ENCODE peak calls at places on chromosomes 12 and 14, in seven cellular contexts. One of them, this sample, is unnamed.

GRCh38 chr12:27332407-27333310 is at the start of gene BMAL2:
- DNase-seq in naive B cell: peak; percentile 40
- DNase-seq in ACHN: peak; percentile 80
- DNase-seq in gastrocnemius medialis: no peak
- DNase-seq in effector memory CD8-positive, alpha-beta T cell: no peak
- DNase-seq in activated T-cell treated with anti-CD3 and anti-CD28 coated beads, Interleukin-2, amount 50 U/mL, for 24 hours: peak; percentile 69
- DNase-seq in GM12865: peak; percentile 79
- DNase-seq in this sample: peak; percentile 44

GRCh38 chr12:96225003-96225855 is 31.1 kb downstream of the ELK3 start:
- DNase-seq in naive B cell: no peak
- DNase-seq in ACHN: no peak
- DNase-seq in gastrocnemius medialis: no peak
- DNase-seq in effector memory CD8-positive, alpha-beta T cell: no peak
- DNase-seq in activated T-cell treated with anti-CD3 and anti-CD28 coated beads, Interleukin-2, amount 50 U/mL, for 24 hours: no peak
- DNase-seq in GM12865: no peak
- DNase-seq in this sample: no peak

GRCh38 chr12:16581416-16581815 is 24.5 kb downstream of the LMO3 start:
- DNase-seq in naive B cell: no peak
- DNase-seq in ACHN: no peak
- DNase-seq in gastrocnemius medialis: no peak
- DNase-seq in effector memory CD8-positive, alpha-beta T cell: no peak
- DNase-seq in activated T-cell treated with anti-CD3 and anti-CD28 coated beads, Interleukin-2, amount 50 U/mL, for 24 hours: no peak
- DNase-seq in GM12865: no peak
- DNase-seq in this sample: no peak

GRCh38 chr12:85277900-85278597 is 2.0 kb upstream of the ALX1 start:
- DNase-seq in naive B cell: no peak
- DNase-seq in ACHN: no peak
- DNase-seq in gastrocnemius medialis: no peak
- DNase-seq in effector memory CD8-positive, alpha-beta T cell: no peak
- DNase-seq in activated T-cell treated with anti-CD3 and anti-CD28 coated beads, Interleukin-2, amount 50 U/mL, for 24 hours: no peak
- DNase-seq in GM12865: no peak
- DNase-seq in this sample: no peak

GRCh38 chr12:5817246-5817645 is 127.8 kb downstream of the ANO2 start:
- DNase-seq in naive B cell: no peak
- DNase-seq in ACHN: peak; percentile 85
- DNase-seq in gastrocnemius medialis: no peak
- DNase-seq in effector memory CD8-positive, alpha-beta T cell: no peak
- DNase-seq in activated T-cell treated with anti-CD3 and anti-CD28 coated beads, Interleukin-2, amount 50 U/mL, for 24 hours: no peak
- DNase-seq in GM12865: no peak
- DNase-seq in this sample: no peak

GRCh38 chr12:114343585-114343984 is 62.4 kb downstream of the TBX5 start:
- DNase-seq in naive B cell: no peak
- DNase-seq in ACHN: no peak
- DNase-seq in gastrocnemius medialis: no peak
- DNase-seq in effector memory CD8-positive, alpha-beta T cell: no peak
- DNase-seq in activated T-cell treated with anti-CD3 and anti-CD28 coated beads, Interleukin-2, amount 50 U/mL, for 24 hours: no peak
- DNase-seq in GM12865: no peak
- DNase-seq in this sample: no peak

GRCh38 chr12:52575948-52576347 is 2.3 kb upstream of the KRT74 start:
- DNase-seq in naive B cell: no peak
- DNase-seq in ACHN: no peak
- DNase-seq in gastrocnemius medialis: no peak
- DNase-seq in effector memory CD8-positive, alpha-beta T cell: no peak
- DNase-seq in activated T-cell treated with anti-CD3 and anti-CD28 coated beads, Interleukin-2, amount 50 U/mL, for 24 hours: no peak
- DNase-seq in GM12865: no peak
- DNase-seq in this sample: no peak

GRCh38 chr12:112843272-112843671 is 51.7 kb downstream of the RPH3A start:
- DNase-seq in naive B cell: no peak
- DNase-seq in ACHN: no peak
- DNase-seq in gastrocnemius medialis: no peak
- DNase-seq in effector memory CD8-positive, alpha-beta T cell: no peak
- DNase-seq in activated T-cell treated with anti-CD3 and anti-CD28 coated beads, Interleukin-2, amount 50 U/mL, for 24 hours: no peak
- DNase-seq in GM12865: no peak
- DNase-seq in this sample: no peak

GRCh38 chr12:89960607-89961394 is 252.2 kb upstream of the ATP2B1 start:
- DNase-seq in naive B cell: no peak
- DNase-seq in ACHN: no peak
- DNase-seq in gastrocnemius medialis: no peak
- DNase-seq in effector memory CD8-positive, alpha-beta T cell: no peak
- DNase-seq in activated T-cell treated with anti-CD3 and anti-CD28 coated beads, Interleukin-2, amount 50 U/mL, for 24 hours: no peak
- DNase-seq in GM12865: peak; percentile 50
- DNase-seq in this sample: no peak

GRCh38 chr14:96797943-96798349 is 764 bp downstream of the VRK1 start:
- DNase-seq in naive B cell: no peak
- DNase-seq in ACHN: no peak
- DNase-seq in gastrocnemius medialis: no peak
- DNase-seq in effector memory CD8-positive, alpha-beta T cell: no peak
- DNase-seq in activated T-cell treated with anti-CD3 and anti-CD28 coated beads, Interleukin-2, amount 50 U/mL, for 24 hours: no peak
- DNase-seq in GM12865: peak; percentile 57
- DNase-seq in this sample: no peak

GRCh38 chr12:113186666-113187325 is 1.3 kb downstream of the RITA1 start:
- DNase-seq in naive B cell: no peak
- DNase-seq in ACHN: no peak
- DNase-seq in gastrocnemius medialis: no peak
- DNase-seq in effector memory CD8-positive, alpha-beta T cell: no peak
- DNase-seq in activated T-cell treated with anti-CD3 and anti-CD28 coated beads, Interleukin-2, amount 50 U/mL, for 24 hours: no peak
- DNase-seq in GM12865: no peak
- DNase-seq in this sample: no peak

GRCh38 chr12:68864604-68865003 is 56.6 kb downstream of the MDM2 start:
- DNase-seq in naive B cell: no peak
- DNase-seq in ACHN: no peak
- DNase-seq in gastrocnemius medialis: no peak
- DNase-seq in effector memory CD8-positive, alpha-beta T cell: no peak
- DNase-seq in activated T-cell treated with anti-CD3 and anti-CD28 coated beads, Interleukin-2, amount 50 U/mL, for 24 hours: no peak
- DNase-seq in GM12865: no peak
- DNase-seq in this sample: no peak

GRCh38 chr12:14930299-14930698 is 8.0 kb downstream of the ERP27 start:
- DNase-seq in naive B cell: no peak
- DNase-seq in ACHN: no peak
- DNase-seq in gastrocnemius medialis: no peak
- DNase-seq in effector memory CD8-positive, alpha-beta T cell: no peak
- DNase-seq in activated T-cell treated with anti-CD3 and anti-CD28 coated beads, Interleukin-2, amount 50 U/mL, for 24 hours: no peak
- DNase-seq in GM12865: no peak
- DNase-seq in this sample: no peak

GRCh38 chr14:37813746-37814145 is 218.3 kb downstream of the TTC6 start:
- DNase-seq in naive B cell: no peak
- DNase-seq in ACHN: no peak
- DNase-seq in gastrocnemius medialis: no peak
- DNase-seq in effector memory CD8-positive, alpha-beta T cell: no peak
- DNase-seq in activated T-cell treated with anti-CD3 and anti-CD28 coated beads, Interleukin-2, amount 50 U/mL, for 24 hours: no peak
- DNase-seq in GM12865: no peak
- DNase-seq in this sample: no peak

GRCh38 chr14:90661881-90662280 is 154.3 kb downstream of the TTC7B start:
- DNase-seq in naive B cell: no peak
- DNase-seq in ACHN: no peak
- DNase-seq in gastrocnemius medialis: no peak
- DNase-seq in effector memory CD8-positive, alpha-beta T cell: no peak
- DNase-seq in activated T-cell treated with anti-CD3 and anti-CD28 coated beads, Interleukin-2, amount 50 U/mL, for 24 hours: no peak
- DNase-seq in GM12865: no peak
- DNase-seq in this sample: no peak

GRCh38 chr12:9707864-9708808 is 24.8 kb downstream of the CLECL1 start:
- DNase-seq in naive B cell: peak; percentile 53
- DNase-seq in ACHN: peak; percentile 67
- DNase-seq in gastrocnemius medialis: no peak
- DNase-seq in effector memory CD8-positive, alpha-beta T cell: peak; percentile 68
- DNase-seq in activated T-cell treated with anti-CD3 and anti-CD28 coated beads, Interleukin-2, amount 50 U/mL, for 24 hours: peak; percentile 68
- DNase-seq in GM12865: peak; percentile 81
- DNase-seq in this sample: peak; percentile 34

GRCh38 chr14:21734457-21735074 is 60.9 kb upstream of the OR4E1 start:
- DNase-seq in naive B cell: no peak
- DNase-seq in ACHN: peak; percentile 57
- DNase-seq in gastrocnemius medialis: no peak
- DNase-seq in effector memory CD8-positive, alpha-beta T cell: peak; percentile 30
- DNase-seq in activated T-cell treated with anti-CD3 and anti-CD28 coated beads, Interleukin-2, amount 50 U/mL, for 24 hours: no peak
- DNase-seq in GM12865: peak; percentile 68
- DNase-seq in this sample: peak; percentile 19

GRCh38 chr12:47945341-47945728 is 18.1 kb upstream of the TMEM106C start:
- DNase-seq in naive B cell: no peak
- DNase-seq in ACHN: no peak
- DNase-seq in gastrocnemius medialis: no peak
- DNase-seq in effector memory CD8-positive, alpha-beta T cell: no peak
- DNase-seq in activated T-cell treated with anti-CD3 and anti-CD28 coated beads, Interleukin-2, amount 50 U/mL, for 24 hours: no peak
- DNase-seq in GM12865: no peak
- DNase-seq in this sample: no peak

GRCh38 chr12:50542448-50542847 is 37.7 kb downstream of the DIP2B start:
- DNase-seq in naive B cell: no peak
- DNase-seq in ACHN: no peak
- DNase-seq in gastrocnemius medialis: no peak
- DNase-seq in effector memory CD8-positive, alpha-beta T cell: no peak
- DNase-seq in activated T-cell treated with anti-CD3 and anti-CD28 coated beads, Interleukin-2, amount 50 U/mL, for 24 hours: no peak
- DNase-seq in GM12865: peak; percentile 47
- DNase-seq in this sample: no peak

GRCh38 chr12:3692616-3693365 is 60.1 kb downstream of the CRACR2A start:
- DNase-seq in naive B cell: no peak
- DNase-seq in ACHN: no peak
- DNase-seq in gastrocnemius medialis: no peak
- DNase-seq in effector memory CD8-positive, alpha-beta T cell: no peak
- DNase-seq in activated T-cell treated with anti-CD3 and anti-CD28 coated beads, Interleukin-2, amount 50 U/mL, for 24 hours: no peak
- DNase-seq in GM12865: no peak
- DNase-seq in this sample: no peak

GRCh38 chr12:108369736-108370396 is 30.8 kb upstream of the CMKLR1 start:
- DNase-seq in naive B cell: no peak
- DNase-seq in ACHN: no peak
- DNase-seq in gastrocnemius medialis: no peak
- DNase-seq in effector memory CD8-positive, alpha-beta T cell: no peak
- DNase-seq in activated T-cell treated with anti-CD3 and anti-CD28 coated beads, Interleukin-2, amount 50 U/mL, for 24 hours: no peak
- DNase-seq in GM12865: no peak
- DNase-seq in this sample: no peak

GRCh38 chr12:124904306-124905098 is 9.9 kb downstream of the UBC start:
- DNase-seq in naive B cell: no peak
- DNase-seq in ACHN: peak; percentile 88
- DNase-seq in gastrocnemius medialis: peak; percentile 92
- DNase-seq in effector memory CD8-positive, alpha-beta T cell: no peak
- DNase-seq in activated T-cell treated with anti-CD3 and anti-CD28 coated beads, Interleukin-2, amount 50 U/mL, for 24 hours: no peak
- DNase-seq in GM12865: peak; percentile 70
- DNase-seq in this sample: peak; percentile 95

GRCh38 chr12:112303004-112303403 is 79.2 kb downstream of the HECTD4 start:
- DNase-seq in naive B cell: no peak
- DNase-seq in ACHN: peak; percentile 59
- DNase-seq in gastrocnemius medialis: no peak
- DNase-seq in effector memory CD8-positive, alpha-beta T cell: peak; percentile 25
- DNase-seq in activated T-cell treated with anti-CD3 and anti-CD28 coated beads, Interleukin-2, amount 50 U/mL, for 24 hours: peak; percentile 39
- DNase-seq in GM12865: peak; percentile 95
- DNase-seq in this sample: no peak

GRCh38 chr12:8127138-8127537 is 3.7 kb downstream of the CLEC4A start:
- DNase-seq in naive B cell: no peak
- DNase-seq in ACHN: no peak
- DNase-seq in gastrocnemius medialis: no peak
- DNase-seq in effector memory CD8-positive, alpha-beta T cell: no peak
- DNase-seq in activated T-cell treated with anti-CD3 and anti-CD28 coated beads, Interleukin-2, amount 50 U/mL, for 24 hours: no peak
- DNase-seq in GM12865: no peak
- DNase-seq in this sample: no peak

GRCh38 chr14:56125772-56126411 is 7.7 kb downstream of the PELI2 start:
- DNase-seq in naive B cell: no peak
- DNase-seq in ACHN: no peak
- DNase-seq in gastrocnemius medialis: no peak
- DNase-seq in effector memory CD8-positive, alpha-beta T cell: no peak
- DNase-seq in activated T-cell treated with anti-CD3 and anti-CD28 coated beads, Interleukin-2, amount 50 U/mL, for 24 hours: no peak
- DNase-seq in GM12865: no peak
- DNase-seq in this sample: no peak

GRCh38 chr12:52401526-52401925 is 4.6 kb downstream of the KRT82 start:
- DNase-seq in naive B cell: no peak
- DNase-seq in ACHN: no peak
- DNase-seq in gastrocnemius medialis: no peak
- DNase-seq in effector memory CD8-positive, alpha-beta T cell: no peak
- DNase-seq in activated T-cell treated with anti-CD3 and anti-CD28 coated beads, Interleukin-2, amount 50 U/mL, for 24 hours: no peak
- DNase-seq in GM12865: no peak
- DNase-seq in this sample: no peak

GRCh38 chr12:57272337-57273151 is 21.6 kb upstream of the STAC3 start:
- DNase-seq in naive B cell: no peak
- DNase-seq in ACHN: peak; percentile 18
- DNase-seq in gastrocnemius medialis: no peak
- DNase-seq in effector memory CD8-positive, alpha-beta T cell: no peak
- DNase-seq in activated T-cell treated with anti-CD3 and anti-CD28 coated beads, Interleukin-2, amount 50 U/mL, for 24 hours: no peak
- DNase-seq in GM12865: no peak
- DNase-seq in this sample: no peak

GRCh38 chr12:62933871-62934798 is 815 bp downstream of the PPM1H start:
- DNase-seq in naive B cell: no peak
- DNase-seq in ACHN: peak; percentile 61
- DNase-seq in gastrocnemius medialis: no peak
- DNase-seq in effector memory CD8-positive, alpha-beta T cell: no peak
- DNase-seq in activated T-cell treated with anti-CD3 and anti-CD28 coated beads, Interleukin-2, amount 50 U/mL, for 24 hours: peak; percentile 46
- DNase-seq in GM12865: peak; percentile 36
- DNase-seq in this sample: peak; percentile 57

GRCh38 chr12:105945935-105946334 is 192.8 kb downstream of the NUAK1 start:
- DNase-seq in naive B cell: no peak
- DNase-seq in ACHN: no peak
- DNase-seq in gastrocnemius medialis: no peak
- DNase-seq in effector memory CD8-positive, alpha-beta T cell: no peak
- DNase-seq in activated T-cell treated with anti-CD3 and anti-CD28 coated beads, Interleukin-2, amount 50 U/mL, for 24 hours: no peak
- DNase-seq in GM12865: no peak
- DNase-seq in this sample: no peak

GRCh38 chr12:51118706-51119105 is 35.3 kb upstream of the CSRNP2 start:
- DNase-seq in naive B cell: no peak
- DNase-seq in ACHN: peak; percentile 95
- DNase-seq in gastrocnemius medialis: no peak
- DNase-seq in effector memory CD8-positive, alpha-beta T cell: no peak
- DNase-seq in activated T-cell treated with anti-CD3 and anti-CD28 coated beads, Interleukin-2, amount 50 U/mL, for 24 hours: no peak
- DNase-seq in GM12865: no peak
- DNase-seq in this sample: no peak

GRCh38 chr12:122830517-122831214 is 4.6 kb upstream of the HIP1R start:
- DNase-seq in naive B cell: no peak
- DNase-seq in ACHN: peak; percentile 64
- DNase-seq in gastrocnemius medialis: no peak
- DNase-seq in effector memory CD8-positive, alpha-beta T cell: no peak
- DNase-seq in activated T-cell treated with anti-CD3 and anti-CD28 coated beads, Interleukin-2, amount 50 U/mL, for 24 hours: no peak
- DNase-seq in GM12865: no peak
- DNase-seq in this sample: peak; percentile 63

GRCh38 chr12:48198619-48198973 is 4.5 kb downstream of the OR10AD1 start:
- DNase-seq in naive B cell: no peak
- DNase-seq in ACHN: peak; percentile 18
- DNase-seq in gastrocnemius medialis: peak; percentile 81
- DNase-seq in effector memory CD8-positive, alpha-beta T cell: no peak
- DNase-seq in activated T-cell treated with anti-CD3 and anti-CD28 coated beads, Interleukin-2, amount 50 U/mL, for 24 hours: no peak
- DNase-seq in GM12865: peak; percentile 42
- DNase-seq in this sample: peak; percentile 54

GRCh38 chr12:90250766-90251165 is 542.1 kb upstream of the ATP2B1 start:
- DNase-seq in naive B cell: no peak
- DNase-seq in ACHN: no peak
- DNase-seq in gastrocnemius medialis: peak; percentile 46
- DNase-seq in effector memory CD8-positive, alpha-beta T cell: no peak
- DNase-seq in activated T-cell treated with anti-CD3 and anti-CD28 coated beads, Interleukin-2, amount 50 U/mL, for 24 hours: no peak
- DNase-seq in GM12865: peak; percentile 7
- DNase-seq in this sample: no peak

GRCh38 chr12:122208073-122208820 is 4.7 kb downstream of the B3GNT4 start:
- DNase-seq in naive B cell: no peak
- DNase-seq in ACHN: no peak
- DNase-seq in gastrocnemius medialis: no peak
- DNase-seq in effector memory CD8-positive, alpha-beta T cell: no peak
- DNase-seq in activated T-cell treated with anti-CD3 and anti-CD28 coated beads, Interleukin-2, amount 50 U/mL, for 24 hours: no peak
- DNase-seq in GM12865: no peak
- DNase-seq in this sample: no peak

GRCh38 chr12:32566663-32567634 is 112.2 kb upstream of the DNM1L start:
- DNase-seq in naive B cell: no peak
- DNase-seq in ACHN: no peak
- DNase-seq in gastrocnemius medialis: no peak
- DNase-seq in effector memory CD8-positive, alpha-beta T cell: no peak
- DNase-seq in activated T-cell treated with anti-CD3 and anti-CD28 coated beads, Interleukin-2, amount 50 U/mL, for 24 hours: no peak
- DNase-seq in GM12865: no peak
- DNase-seq in this sample: no peak

GRCh38 chr12:132318135-132318534 is 11.3 kb downstream of the GALNT9 start:
- DNase-seq in naive B cell: no peak
- DNase-seq in ACHN: no peak
- DNase-seq in gastrocnemius medialis: no peak
- DNase-seq in effector memory CD8-positive, alpha-beta T cell: no peak
- DNase-seq in activated T-cell treated with anti-CD3 and anti-CD28 coated beads, Interleukin-2, amount 50 U/mL, for 24 hours: no peak
- DNase-seq in GM12865: no peak
- DNase-seq in this sample: no peak

GRCh38 chr14:53955671-53956426 is 776 bp downstream of the BMP4 start:
- DNase-seq in naive B cell: no peak
- DNase-seq in ACHN: no peak
- DNase-seq in gastrocnemius medialis: peak; percentile 63
- DNase-seq in effector memory CD8-positive, alpha-beta T cell: no peak
- DNase-seq in activated T-cell treated with anti-CD3 and anti-CD28 coated beads, Interleukin-2, amount 50 U/mL, for 24 hours: no peak
- DNase-seq in GM12865: peak; percentile 67
- DNase-seq in this sample: no peak

GRCh38 chr14:62015945-62016344 is 253.7 kb downstream of the SNAPC1 start:
- DNase-seq in naive B cell: no peak
- DNase-seq in ACHN: no peak
- DNase-seq in gastrocnemius medialis: no peak
- DNase-seq in effector memory CD8-positive, alpha-beta T cell: no peak
- DNase-seq in activated T-cell treated with anti-CD3 and anti-CD28 coated beads, Interleukin-2, amount 50 U/mL, for 24 hours: no peak
- DNase-seq in GM12865: peak; percentile 48
- DNase-seq in this sample: no peak

This sample was measured in K562.